ENCODE peak calls at places on chromosomes 6 and 20, in five cellular contexts. N, Q, B, H and J are unnamed samples.

GRCh38 chr6:109260701-109261100 is 121.6 kb downstream of the CD164 start:
- DNase-seq in H (no peak), B (no peak), N (no peak), Q (no peak), J (peak; percentile 66)

GRCh38 chr6:17226766-17227338 is 54.3 kb upstream of the RBM24 start:
- DNase-seq in H (no peak), Q (no peak), N (no peak), B (no peak), J (no peak)

GRCh38 chr20:17225891-17226409 is 890 bp upstream of the PCSK2 start:
- DNase-seq in H (no peak), B (no peak), N (peak; percentile 24), Q (no peak), J (no peak)

GRCh38 chr6:107618672-107619071 is 128.8 kb downstream of the SOBP start:
- DNase-seq in H (peak; percentile 20), Q (no peak), N (no peak), B (no peak), J (no peak)

GRCh38 chr20:32539817-32540675 is 45.1 kb downstream of the NOL4L start:
- DNase-seq in B (no peak), N (no peak), H (peak; percentile 51), Q (no peak), J (no peak)

GRCh38 chr6:35046862-35047261 is 94.3 kb downstream of the TCP11 start:
- DNase-seq in Q (no peak), N (no peak), B (no peak), H (no peak), J (no peak)

GRCh38 chr20:20761302-20761701 is 48.9 kb upstream of the RALGAPA2 start:
- DNase-seq in B (no peak), H (no peak), N (no peak), Q (no peak), J (no peak)

GRCh38 chr6:88374556-88374955 is 208.4 kb upstream of the CNR1 start:
- DNase-seq in Q (no peak), N (no peak), H (no peak), B (no peak), J (no peak)

GRCh38 chr6:27275025-27275956 is 27.8 kb downstream of the PRSS16 start:
- DNase-seq in N (no peak), Q (no peak), B (no peak), H (no peak), J (no peak)

GRCh38 chr6:42471116-42471515 is 19.4 kb upstream of the TRERF1 start:
- DNase-seq in Q (no peak), B (no peak), N (no peak), H (no peak), J (no peak)

GRCh38 chr6:149054559-149055194 is 262.8 kb upstream of the TAB2 start:
- DNase-seq in Q (no peak), B (no peak), H (no peak), N (no peak), J (peak; percentile 42)

GRCh38 chr6:151069641-151070040 is 170.1 kb upstream of the AKAP12 start:
- DNase-seq in N (no peak), H (no peak), Q (no peak), B (no peak), J (peak; percentile 64)

GRCh38 chr6:148521586-148521985 is 178.9 kb downstream of the SASH1 start:
- DNase-seq in Q (no peak), N (no peak), B (no peak), H (no peak), J (no peak)

GRCh38 chr20:23639490-23639958 is 1.8 kb upstream of the CST3 start:
- DNase-seq in B (no peak), Q (no peak), N (no peak), H (peak; percentile 72), J (peak; percentile 89)

GRCh38 chr20:14710941-14711340 is 373.5 kb upstream of the FLRT3 start:
- DNase-seq in N (no peak), Q (no peak), B (no peak), H (no peak), J (no peak)

GRCh38 chr6:163543311-163543710 is 128.8 kb downstream of the QKI start:
- DNase-seq in H (no peak), B (no peak), N (no peak), Q (no peak), J (no peak)

GRCh38 chr20:10670521-10671220 is 3.1 kb downstream of the JAG1 start:
- DNase-seq in B (no peak), N (no peak), H (no peak), Q (no peak), J (no peak)
- TF ChIP-seq EP300 in B (no peak), N (no peak), H (no peak), Q (no peak), J (no peak)

GRCh38 chr6:169251822-169252804 is 1.5 kb downstream of the THBS2 start:
- DNase-seq in B (peak; percentile 71), N (no peak), H (no peak), Q (no peak), J (no peak)

GRCh38 chr6:169254456-169255316 is 1.0 kb upstream of the THBS2 start:
- DNase-seq in Q (no peak), H (no peak), N (no peak), B (peak; percentile 65), J (no peak)

GRCh38 chr6:169252805-169253189 is 849 bp downstream of the THBS2 start:
- DNase-seq in B (peak; percentile 40), N (no peak), Q (no peak), H (no peak), J (no peak)

GRCh38 chr6:169253341-169253740 is 305 bp downstream of the THBS2 start:
- DNase-seq in Q (no peak), H (no peak), B (peak; percentile 38), N (no peak), J (no peak)

DNA sequence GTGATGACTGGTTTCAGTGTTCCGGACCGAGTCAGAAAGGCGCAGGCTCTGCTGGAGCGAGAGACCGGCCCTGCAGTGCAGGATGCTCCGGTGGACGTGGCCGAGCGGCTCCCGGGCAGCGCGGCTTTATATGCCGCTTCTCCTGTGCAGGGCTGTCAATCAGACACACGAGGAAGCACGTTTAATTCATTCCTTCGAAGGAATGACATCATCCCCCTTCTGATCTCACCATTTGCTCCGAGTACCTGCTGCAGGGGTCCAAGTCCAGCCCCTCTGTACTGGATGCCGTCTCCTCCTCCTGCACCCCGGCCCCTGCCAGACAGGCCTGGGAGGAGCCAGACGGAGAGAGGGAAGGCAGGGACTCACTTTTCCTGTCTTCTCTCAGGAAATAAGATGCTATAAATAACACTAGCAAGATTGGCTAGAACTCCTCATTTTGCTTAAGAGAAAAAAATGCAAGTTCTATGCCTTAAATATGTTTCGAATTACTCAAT is at the start of gene THBS2:
- DNase-seq in Q (no peak), H (peak; percentile 24), N (peak; percentile 78), B (peak; percentile 83), J (no peak)
- TF ChIP-seq EP300 in Q (no peak), H (no peak), N (no peak), B (no peak), J (no peak)

GRCh38 chr20:46117704-46118467 is at the start of gene CD40:
- DNase-seq in B (peak; percentile 92), Q (peak; percentile 89), H (peak; percentile 88), N (peak; percentile 92), J (peak; percentile 97)
- TF ChIP-seq EP300 in B (no peak), Q (no peak), H (no peak), N (no peak), J (no peak)

GRCh38 chr6:106290032-106290431 is 35.5 kb downstream of the ATG5 start:
- DNase-seq in N (no peak), B (no peak), Q (no peak), H (no peak), J (no peak)

GRCh38 chr6:106286746-106287145 is 38.8 kb downstream of the ATG5 start:
- DNase-seq in H (no peak), B (no peak), N (no peak), Q (no peak), J (no peak)

GRCh38 chr6:106290954-106291353 is 34.6 kb downstream of the ATG5 start:
- DNase-seq in H (no peak), Q (no peak), B (no peak), N (no peak), J (no peak)

GRCh38 chr6:106283476-106283875 is 42.1 kb downstream of the ATG5 start:
- DNase-seq in Q (no peak), H (no peak), B (no peak), N (no peak), J (no peak)

DNA sequence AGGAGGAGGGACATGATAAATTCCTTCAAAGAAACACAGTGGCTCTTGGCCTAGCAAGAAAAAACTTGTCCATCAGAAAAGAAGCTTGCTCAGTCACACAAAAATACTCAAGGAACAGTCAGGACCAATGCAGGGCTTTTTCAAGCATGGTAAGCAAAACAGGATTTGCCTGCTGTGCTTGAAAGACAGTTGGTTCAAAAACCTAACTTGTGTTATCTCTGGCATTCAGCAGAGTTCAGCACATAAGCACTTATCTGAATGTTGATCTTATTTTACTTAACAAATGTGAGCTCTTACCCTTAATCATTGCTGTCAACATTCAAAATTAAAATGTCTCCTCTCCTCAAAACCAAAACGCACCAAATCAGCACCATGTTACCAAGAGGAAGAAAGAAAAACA is 38.3 kb downstream of the ATG5 start:
- DNase-seq in Q (no peak), B (no peak), H (no peak), N (no peak), J (no peak)
- TF ChIP-seq EP300 in Q (no peak), B (no peak), H (no peak), N (no peak), J (no peak)